ENCODE peak calls at places on chromosomes 2 and 18, in five cellular contexts. G, C, V, X and K are unnamed samples. For H3K4me1, the result is how much of the 10 kb centered on the place peaks cover.

GRCh38 chr2:111617299-111617803 is 266.6 kb downstream of the ANAPC1 start:
- DNase-seq in G (peak), C (no peak), V (no peak), X (no peak), K (no peak)

GRCh38 chr2:54632733-54633692 is 90.4 kb upstream of the EML6 start:
- DNase-seq in G (peak), C (peak), V (no peak), X (no peak), K (no peak)

GRCh38 chr2:156394033-156394741 is 42.0 kb upstream of the GPD2 start:
- DNase-seq in G (no peak), C (no peak), V (no peak), X (no peak), K (no peak)

GRCh38 chr2:126792993-126793392 is 105.7 kb upstream of the TEX51 start:
- DNase-seq in G (no peak), C (no peak), V (no peak), X (no peak), K (no peak)

GRCh38 chr2:163657257-163657656 is 78.6 kb downstream of the FIGN start:
- DNase-seq in G (no peak), C (no peak), V (no peak), X (no peak), K (no peak)

GRCh38 chr2:100818606-100819364 is 1.2 kb upstream of the NPAS2 start:
- DNase-seq in G (peak), C (peak), V (peak), X (peak), K (peak)

GRCh38 chr18:51037230-51037629 is 7.2 kb downstream of the SMAD4 start:
- DNase-seq in G (no peak), C (no peak), V (no peak), X (no peak), K (no peak)

GRCh38 chr2:188399159-188399558 is 107.5 kb downstream of the GULP1 start:
- DNase-seq in G (no peak), C (no peak), V (no peak), X (no peak), K (no peak)

GRCh38 chr2:177192788-177193187 is 19.8 kb upstream of the HNRNPA3 start:
- DNase-seq in G (no peak), C (no peak), V (no peak), X (no peak), K (no peak)

GRCh38 chr2:206086683-206087350 is 843 bp upstream of the INO80D start:
- DNase-seq in G (peak), C (no peak), V (no peak), X (no peak), K (no peak)

GRCh38 chr2:119230630-119231185 is 7.1 kb downstream of the STEAP3 start:
- DNase-seq in G (no peak), C (no peak), V (no peak), X (no peak), K (no peak)

GRCh38 chr2:33215299-33215698 is 261.1 kb upstream of the RASGRP3 start:
- DNase-seq in G (peak), C (no peak), V (no peak), X (peak), K (no peak)

GRCh38 chr2:224190871-224191270 is 151.8 kb upstream of the SERPINE2 start:
- DNase-seq in G (no peak), C (no peak), V (no peak), X (no peak), K (no peak)

GRCh38 chr18:36297419-36298112 is at the start of gene FHOD3:
- DNase-seq in G (peak), C (peak), V (peak), X (peak), K (peak)

GRCh38 chr2:143909577-143909976 is 610.3 kb downstream of the ZEB2 start:
- DNase-seq in G (no peak), C (no peak), V (no peak), X (no peak), K (no peak)

GRCh38 chr2:120498576-120499394 is 152.8 kb downstream of the INHBB start:
- DNase-seq in G (no peak), C (no peak), V (peak), X (no peak), K (no peak)

GRCh38 chr2:84629550-84629949 is 113.3 kb downstream of the DNAH6 start:
- DNase-seq in G (no peak), C (no peak), V (no peak), X (no peak), K (no peak)

GRCh38 chr18:62957885-62958472 is 242.6 kb downstream of the PHLPP1 start:
- DNase-seq in G (peak), C (no peak), V (no peak), X (peak), K (peak)

GRCh38 chr2:120231564-120231973 is 8.4 kb upstream of the TMEM185B start:
- DNase-seq in G (no peak), C (no peak), V (no peak), X (no peak), K (peak)

GRCh38 chr2:160836755-160837154 is 323.5 kb upstream of the TANK start:
- DNase-seq in G (no peak), C (no peak), V (no peak), X (no peak), K (no peak)

GRCh38 chr18:3425450-3425849 is 24.5 kb upstream of the TGIF1 start:
- DNase-seq in G (no peak), C (no peak), V (no peak), X (no peak), K (no peak)

GRCh38 chr2:138500592-138501426 is 761 bp upstream of the SPOPL start:
- DNase-seq in G (no peak), C (peak), V (no peak), X (peak), K (no peak)

GRCh38 chr18:12278765-12279682 is 24.9 kb downstream of the CIDEA start:
- DNase-seq in G (peak), C (no peak), V (no peak), X (no peak), K (peak)

GRCh38 chr2:127313359-127313758 is 19.4 kb upstream of the ERCC3 start:
- DNase-seq in G (no peak), C (no peak), V (no peak), X (no peak), K (no peak)

GRCh38 chr2:105678346-105678745 is 66.4 kb upstream of the NCK2 start:
- DNase-seq in G (no peak), C (no peak), V (no peak), X (no peak), K (no peak)

GRCh38 chr2:85308951-85309555 is 18.7 kb downstream of the TGOLN2 start:
- DNase-seq in G (peak), C (no peak), V (peak), X (no peak), K (peak)

GRCh38 chr2:74916394-74916793 is 42.0 kb upstream of the POLE4 start:
- DNase-seq in G (no peak), C (no peak), V (no peak), X (no peak), K (no peak)

GRCh38 chr2:156437876-156438410 is 1.8 kb downstream of the GPD2 start:
- DNase-seq in G (no peak), C (no peak), V (no peak), X (no peak), K (no peak)

GRCh38 chr2:138777996-138778395 is 2.2 kb downstream of the NXPH2 start:
- DNase-seq in G (peak), C (no peak), V (no peak), X (no peak), K (no peak)

GRCh38 chr2:189581354-189582139 is 961 bp upstream of the SLC40A1 start:
- DNase-seq in G (no peak), C (no peak), V (peak), X (peak), K (peak)

GRCh38 chr2:105426626-105427292 is 27.9 kb upstream of the FHL2 start:
- DNase-seq in G (no peak), C (no peak), V (no peak), X (no peak), K (no peak)

GRCh38 chr18:3402962-3403585 is 46.9 kb upstream of the TGIF1 start:
- DNase-seq in G (no peak), C (no peak), V (no peak), X (no peak), K (no peak)

GRCh38 chr2:219247678-219248642 is 2.7 kb downstream of the STK16 start:
- DNase-seq in G (no peak), C (no peak), V (no peak), X (no peak), K (no peak)

GRCh38 chr2:234029150-234029733 is 21.3 kb upstream of the SPP2 start:
- DNase-seq in G (no peak), C (peak), V (no peak), X (no peak), K (no peak)

GRCh38 chr18:25080988-25081387 is 271.0 kb downstream of the ZNF521 start:
- DNase-seq in G (no peak), C (no peak), V (no peak), X (no peak), K (no peak)

GRCh38 chr2:190181066-190181681 is 118.6 kb upstream of the MSTN start:
- DNase-seq in G (no peak), C (peak), V (no peak), X (no peak), K (no peak)

GRCh38 chr2:16225545-16225944 is 285.2 kb downstream of the MYCN start:
- DNase-seq in G (no peak), C (no peak), V (no peak), X (no peak), K (no peak)

GRCh38 chr2:74328074-74328473 is 15.1 kb downstream of the SLC4A5 start:
- DNase-seq in G (no peak), C (no peak), V (no peak), X (no peak), K (peak)

GRCh38 chr2:175167076-175167791 is 769 bp downstream of the ATF2 start:
- DNase-seq in G (peak), C (peak), V (no peak), X (peak), K (peak)

GRCh38 chr2:170711196-170711773 is 3.9 kb upstream of the SP5 start:
- DNase-seq in G (no peak), C (no peak), V (no peak), X (no peak), K (no peak)

GRCh38 chr2:170713280-170714155 is 1.6 kb upstream of the SP5 start:
- DNase-seq in G (no peak), C (no peak), V (peak), X (peak), K (no peak)

GRCh38 chr2:170711774-170712652 is 3.1 kb upstream of the SP5 start:
- DNase-seq in G (no peak), C (no peak), V (no peak), X (peak), K (peak)

GRCh38 chr2:170714156-170715061 is 728 bp upstream of the SP5 start:
- DNase-seq in G (no peak), C (peak), V (peak), X (peak), K (peak)

DNA sequence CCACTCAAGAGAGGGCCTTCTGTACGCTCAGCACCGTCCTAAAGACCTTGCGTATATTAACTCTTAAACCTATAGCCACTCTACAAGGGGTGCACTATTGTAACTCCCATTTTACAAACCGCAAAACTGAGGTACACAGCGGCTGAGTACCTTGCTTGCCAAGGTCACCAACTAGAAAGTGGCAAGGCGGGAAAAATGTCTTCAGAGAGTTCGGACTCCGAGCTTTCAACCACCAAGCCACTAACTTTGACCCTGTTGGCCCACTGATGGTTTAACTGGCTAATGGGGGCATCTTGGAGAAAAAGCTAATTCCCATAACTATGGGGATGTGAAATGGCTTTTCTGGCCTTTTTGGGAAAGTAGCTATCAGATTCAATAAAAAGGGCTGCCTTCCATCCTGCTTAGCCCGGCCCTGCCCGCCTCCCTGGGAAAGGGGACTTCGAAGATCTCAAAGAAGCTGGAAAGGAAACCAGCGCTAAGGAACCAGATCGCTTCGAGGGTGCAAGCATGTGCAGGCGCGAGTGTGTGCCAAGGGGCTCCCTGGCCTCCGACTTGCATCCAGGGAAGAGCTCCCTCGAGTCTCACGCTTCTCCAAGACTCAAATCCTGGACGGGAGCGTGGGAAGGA is 2.4 kb upstream of the SP5 start:
- DNase-seq in G (no peak), C (no peak), V (no peak), X (no peak), K (no peak)
- H3K4me1 ChIP-seq in G (under half), C (under half), V (under half), X (half or more), K (under half)

DNA sequence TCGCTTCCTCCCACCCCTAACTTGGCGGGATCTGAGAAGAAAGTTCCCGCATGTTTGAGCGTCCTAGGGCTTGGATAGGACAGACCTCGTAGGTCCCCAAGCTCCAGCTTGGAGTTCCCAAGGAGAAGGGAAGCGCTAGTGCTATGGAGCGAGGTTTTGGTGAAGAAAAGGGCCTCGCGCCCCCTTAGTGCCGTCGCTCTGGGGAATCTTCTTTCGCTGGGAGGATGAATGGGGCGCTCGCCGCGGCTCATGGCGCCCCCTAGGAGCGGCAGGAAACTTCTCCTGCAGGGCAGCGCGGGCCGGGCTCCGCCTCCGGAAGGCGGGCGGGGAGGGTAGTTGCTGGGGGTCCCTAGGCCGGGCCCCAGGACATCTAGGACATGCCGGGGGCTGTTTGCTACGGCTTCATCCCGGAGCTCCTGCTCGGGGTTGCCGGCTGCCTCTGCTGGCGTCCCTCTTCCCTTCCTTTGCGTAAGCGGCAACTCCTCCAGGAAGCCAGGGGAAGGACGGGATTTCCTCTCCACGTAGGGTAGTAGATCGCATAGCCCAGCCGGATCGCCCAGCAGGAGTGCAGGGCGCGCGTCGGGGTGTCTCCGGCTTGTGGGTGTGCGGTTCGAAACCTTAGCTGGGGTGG is 11.9 kb upstream of the SKOR2 start:
- DNase-seq in G (no peak), C (no peak), V (no peak), X (no peak), K (no peak)
- H3K27ac ChIP-seq in G (no peak), C (no peak), V (no peak), X (no peak), K (no peak)

GRCh38 chr2:20431772-20432171 is 15.1 kb upstream of the RHOB start:
- DNase-seq in G (no peak), C (no peak), V (no peak), X (no peak), K (no peak)
- TF ChIP-seq POLR2A in G (no peak), C (no peak), V (no peak), X (no peak), K (no peak)

GRCh38 chr2:28399946-28400345 is 7.3 kb downstream of the FOSL2 start:
- DNase-seq in G (no peak), C (no peak), V (peak), X (no peak), K (no peak)

GRCh38 chr2:28400434-28400833 is 7.8 kb downstream of the FOSL2 start:
- DNase-seq in G (no peak), C (no peak), V (peak), X (no peak), K (no peak)

GRCh38 chr2:28399289-28399688 is 6.6 kb downstream of the FOSL2 start:
- DNase-seq in G (no peak), C (no peak), V (peak), X (no peak), K (no peak)

GRCh38 chr2:28397043-28397381 is 4.4 kb downstream of the FOSL2 start:
- DNase-seq in G (no peak), C (no peak), V (no peak), X (no peak), K (no peak)

DNA sequence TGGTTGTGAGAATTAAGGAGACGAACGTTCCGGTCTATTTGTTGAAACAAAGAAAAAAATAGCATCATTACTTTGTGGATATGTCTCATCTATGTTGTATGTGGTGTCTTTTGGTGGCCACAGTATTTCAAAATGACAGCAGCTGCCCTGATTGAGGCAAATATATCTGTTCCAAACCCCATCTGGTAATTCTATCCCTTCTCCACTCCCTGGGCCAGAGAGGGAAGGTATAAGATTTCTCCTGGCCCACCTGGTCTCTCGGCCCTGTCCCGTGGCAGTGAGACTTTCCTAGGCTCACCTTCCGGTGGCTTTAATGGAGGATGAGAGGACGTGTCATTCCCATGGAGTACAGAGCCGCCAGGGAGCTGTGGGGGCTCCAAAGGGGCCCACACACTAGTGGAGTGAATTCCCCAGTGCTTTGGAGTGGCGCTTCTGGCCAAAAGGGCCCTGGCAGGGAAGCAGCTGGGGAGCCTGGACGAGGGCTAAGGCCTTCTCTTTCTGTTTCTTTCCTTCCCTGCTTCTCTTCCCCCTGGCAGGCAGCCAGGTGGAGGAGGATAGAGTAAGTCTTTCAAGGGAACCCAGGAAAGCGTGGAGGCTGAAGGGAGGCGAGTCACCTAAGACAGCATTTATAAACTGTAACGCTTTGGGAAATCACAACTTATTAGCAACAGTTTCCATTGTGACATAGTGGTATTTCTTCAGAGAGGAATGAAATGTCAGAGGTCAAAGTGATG is 5.6 kb downstream of the FOSL2 start:
- DNase-seq in G (no peak), C (no peak), V (peak), X (no peak), K (peak)
- H3K4me1 ChIP-seq in G (under half), C (half or more), V (under half), X (half or more), K (under half)

DNA sequence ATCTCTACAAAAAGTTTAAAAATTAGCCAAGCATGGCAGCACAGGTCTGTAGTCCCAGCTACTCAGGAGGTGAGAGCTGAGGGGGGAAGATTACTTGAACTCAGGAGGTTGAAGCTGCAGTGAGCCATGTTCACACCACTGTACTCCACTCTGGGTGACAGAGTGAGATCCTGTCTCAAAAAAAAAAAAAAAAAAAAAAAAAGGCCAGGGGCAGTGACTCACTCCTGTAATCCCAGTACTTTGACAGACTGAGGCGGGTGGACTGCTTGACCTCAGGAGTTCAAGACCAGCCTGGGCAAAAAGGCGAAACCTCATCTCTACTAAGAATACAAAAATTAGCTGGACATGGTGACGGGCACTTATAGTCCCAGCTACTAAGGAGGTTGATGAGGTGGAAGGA is 37.0 kb downstream of the PUM2 start:
- DNase-seq in G (peak), C (no peak), V (no peak), X (no peak), K (no peak)
- H3K27ac ChIP-seq in G (peak), C (no peak), V (no peak), X (no peak), K (no peak)

GRCh38 chr2:238169708-238170251 is 11.0 kb downstream of the ERFE start:
- DNase-seq in G (peak), C (peak), V (no peak), X (no peak), K (peak)
- TF ChIP-seq POLR2A in G (no peak), C (no peak), V (no peak), X (no peak), K (no peak)

GRCh38 chr2:70552501-70553333 is 909 bp downstream of the TGFA start:
- DNase-seq in G (no peak), C (no peak), V (peak), X (peak), K (peak)

GRCh38 chr2:70549064-70549710 is 4.4 kb downstream of the TGFA start:
- DNase-seq in G (no peak), C (no peak), V (no peak), X (no peak), K (no peak)

GRCh38 chr2:70551156-70551555 is 2.5 kb downstream of the TGFA start:
- DNase-seq in G (no peak), C (no peak), V (no peak), X (peak), K (no peak)

GRCh38 chr2:70548233-70548632 is 5.4 kb downstream of the TGFA start:
- DNase-seq in G (no peak), C (no peak), V (no peak), X (no peak), K (no peak)

DNA sequence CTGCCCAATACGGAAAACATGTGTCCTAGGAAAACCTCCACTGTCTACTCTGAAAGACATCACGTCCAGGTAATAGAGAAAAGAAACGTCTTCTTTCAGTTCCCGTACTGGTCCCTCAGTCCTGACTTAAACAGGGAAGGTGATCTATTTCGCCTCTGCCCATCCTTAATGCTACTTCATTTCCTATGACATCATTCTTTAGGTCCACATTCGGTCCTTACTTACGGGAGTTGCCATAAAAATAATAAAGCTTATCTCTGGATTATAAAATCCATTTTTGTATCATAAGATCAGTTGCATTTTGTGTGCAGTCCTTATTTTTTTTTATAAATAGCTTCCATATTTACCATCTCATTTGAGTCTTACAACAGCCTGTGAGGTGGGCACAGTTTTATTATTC is 3.7 kb downstream of the TGFA start:
- DNase-seq in G (no peak), C (no peak), V (no peak), X (no peak), K (no peak)
- H3K4me1 ChIP-seq in G (under half), C (under half), V (under half), X (under half), K (under half)

GRCh38 chr2:47616506-47616905 is 166.4 kb upstream of the MSH6 start:
- DNase-seq in G (no peak), C (no peak), V (no peak), X (no peak), K (no peak)
- H3K27ac ChIP-seq in G (no peak), C (no peak), V (no peak), X (no peak), K (no peak)